ENCODE peak calls at places on chromosomes 7 and 10, in nine cellular contexts. T is cardiac muscle cell, A is heart left ventricle, P is neural progenitor cell, F is lower lobe of right lung, G is hepatocyte, Z is heart right ventricle, R is breast epithelium, Q is body of pancreas. S is an unnamed sample.

GRCh38 chr10:89342219-89342966 is 14.6 kb downstream of the IFIT3 start:
- DNase-seq in T (no peak), A (peak; percentile 47), P (no peak), F (no peak), G (no peak), Z (peak; percentile 64), R (peak; percentile 32), Q (no peak), S (peak; percentile 76)

GRCh38 chr7:101996131-101996691 is 178.8 kb downstream of the CUX1 start:
- DNase-seq in T (no peak), A (no peak), P (no peak), F (no peak), G (no peak), Z (no peak), R (no peak), Q (no peak), S (no peak)

GRCh38 chr10:127937069-127937468 is 30.2 kb downstream of the PTPRE start:
- DNase-seq in T (no peak), A (no peak), P (no peak), F (no peak), G (no peak), Z (no peak), R (no peak), Q (no peak), S (peak; percentile 45)

GRCh38 chr7:150949564-150949963 is 28.6 kb downstream of the KCNH2 start:
- DNase-seq in T (no peak), A (no peak), P (no peak), F (peak; percentile 20), G (no peak), Z (no peak), R (no peak), Q (no peak), S (no peak)

GRCh38 chr10:14772399-14772798 is 2.3 kb downstream of the FAM107B start:
- DNase-seq in T (no peak), A (no peak), P (no peak), F (no peak), G (no peak), Z (no peak), R (no peak), Q (no peak), S (no peak)

GRCh38 chr7:69598081-69598486 is at the start of gene AUTS2:
- DNase-seq in T (peak; percentile 96), A (peak; percentile 86), P (peak; percentile 97), F (peak; percentile 85), G (peak; percentile 96), Z (peak; percentile 90), R (peak; percentile 89), Q (peak; percentile 83), S (no peak)

GRCh38 chr7:47580811-47581331 is 1.0 kb downstream of the TNS3 start:
- DNase-seq in T (no peak), A (no peak), P (peak; percentile 44), F (no peak), G (no peak), Z (no peak), R (no peak), Q (no peak), S (no peak)

GRCh38 chr10:73772280-73773151 is 9.3 kb upstream of the CHCHD1 start:
- DNase-seq in T (peak; percentile 82), A (peak; percentile 87), P (peak; percentile 86), F (peak; percentile 91), G (peak; percentile 88), Z (peak; percentile 76), R (peak; percentile 73), Q (peak; percentile 86), S (peak; percentile 53)

GRCh38 chr10:132521041-132521465 is 16.5 kb upstream of the INPP5A start:
- DNase-seq in T (no peak), A (no peak), P (no peak), F (peak; percentile 36), G (no peak), Z (peak; percentile 5), R (no peak), Q (no peak), S (no peak)

GRCh38 chr7:19177269-19177668 is 32.0 kb upstream of the FERD3L start:
- DNase-seq in T (peak; percentile 2), A (no peak), P (no peak), F (no peak), G (no peak), Z (no peak), R (no peak), Q (no peak), S (peak; percentile 11)

GRCh38 chr10:65827344-65827743 is 1098.5 kb upstream of the LRRTM3 start:
- DNase-seq in T (peak; percentile 67), A (no peak), P (peak; percentile 5), F (no peak), G (no peak), Z (no peak), R (no peak), Q (no peak), S (no peak)

GRCh38 chr10:21536874-21537273 is 2.8 kb downstream of the MLLT10 start:
- DNase-seq in T (no peak), A (no peak), P (no peak), F (no peak), G (no peak), Z (no peak), R (no peak), Q (no peak), S (no peak)
- H3K4me1 ChIP-seq in T (peaks cover 13% of the 10 kb centered on the region), A (peaks cover 25% of the 10 kb centered on the region), P (peaks cover 22% of the 10 kb centered on the region), F (peaks cover 20% of the 10 kb centered on the region), G (peaks cover 17% of the 10 kb centered on the region), Z (peaks cover 30% of the 10 kb centered on the region), R (peaks cover 8% of the 10 kb centered on the region), Q (peaks cover 25% of the 10 kb centered on the region), S (peaks cover 12% of the 10 kb centered on the region)

DNA sequence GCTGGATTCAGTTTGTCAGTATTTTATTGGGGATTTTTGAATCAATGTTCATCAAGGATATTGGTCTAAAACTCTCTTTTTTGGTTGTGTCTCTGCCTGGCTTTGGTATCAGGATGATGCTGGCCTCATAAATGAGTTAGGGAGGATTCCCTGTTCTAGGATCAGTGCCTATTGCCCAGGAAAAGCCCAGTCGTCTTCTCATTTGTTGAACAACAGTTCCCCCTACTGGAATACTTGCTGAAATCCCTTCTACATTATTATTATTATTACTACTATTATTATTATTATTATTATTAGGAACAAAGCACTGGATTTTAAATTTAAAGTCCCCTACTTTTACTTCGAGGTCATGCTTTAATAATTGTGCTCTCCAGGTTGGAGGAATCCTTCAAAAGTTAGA is 528.9 kb downstream of the MAGI2 start:
- DNase-seq in T (peak; percentile 49), A (no peak), P (peak; percentile 57), F (no peak), G (peak; percentile 35), Z (no peak), R (no peak), Q (no peak), S (peak; percentile 23)
- TF ChIP-seq CTCF in T (no peak), A (peak; percentile 40), P (peak; percentile 63), F (no peak), G (peak; percentile 51), Z (peak; percentile 15), R (no peak), Q (no peak), S (peak; percentile 57)

GRCh38 chr10:79270471-79271246 is 76.6 kb upstream of the PPIF start:
- DNase-seq in T (no peak), A (no peak), P (no peak), F (peak; percentile 76), G (no peak), Z (peak; percentile 46), R (no peak), Q (no peak), S (no peak)
- H3K27ac ChIP-seq in T (peak overlapping the region; percentile 74), A (peak overlapping the region; percentile 55), P (no peak overlapping the region), F (peak overlapping the region; percentile 46), G (no peak overlapping the region), Z (no peak overlapping the region), R (peak overlapping the region; percentile 13), Q (peak overlapping the region; percentile 61), S (no peak overlapping the region)

GRCh38 chr10:84890701-84891100 is 562.3 kb downstream of the CCSER2 start:
- DNase-seq in T (no peak), A (no peak), P (no peak), F (no peak), G (no peak), Z (no peak), R (no peak), Q (no peak), S (no peak)
- H3K4me1 ChIP-seq in T (no peaks in the 10 kb centered on the region), A (no peaks in the 10 kb centered on the region), P (peaks cover 9% of the 10 kb centered on the region), F (no peaks in the 10 kb centered on the region), G (no peaks in the 10 kb centered on the region), Z (no peaks in the 10 kb centered on the region), R (no peaks in the 10 kb centered on the region), Q (no peaks in the 10 kb centered on the region), S (no peaks in the 10 kb centered on the region)

DNA sequence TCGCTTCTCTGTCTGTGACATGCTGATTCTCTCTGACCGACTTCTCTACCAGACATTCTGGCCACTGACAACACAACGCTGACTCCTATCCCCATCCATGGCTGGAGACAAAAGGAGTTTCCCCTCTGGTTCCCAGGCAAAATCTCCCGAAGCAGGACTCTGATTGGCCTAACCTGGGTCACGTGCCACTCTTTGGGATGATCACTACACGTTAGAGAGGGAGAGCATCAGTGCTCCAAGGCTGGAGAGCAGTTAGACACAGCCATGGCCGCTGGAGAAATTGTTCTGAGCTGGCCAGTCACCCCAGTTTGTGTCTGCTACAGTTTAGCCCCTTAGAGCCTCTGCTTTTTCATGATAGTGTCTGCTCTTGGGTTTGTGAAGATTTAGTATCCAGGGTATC is 38.9 kb downstream of the ADAMTS14 start:
- DNase-seq in T (no peak), A (no peak), P (no peak), F (no peak), G (no peak), Z (no peak), R (no peak), Q (no peak), S (no peak)
- TF ChIP-seq CTCF in T (no peak), A (no peak), P (no peak), F (no peak), G (no peak), Z (no peak), R (no peak), Q (no peak), S (no peak)

GRCh38 chr7:43592321-43592720 is 9.4 kb downstream of the STK17A start:
- DNase-seq in T (no peak), A (no peak), P (no peak), F (no peak), G (no peak), Z (no peak), R (no peak), Q (no peak), S (peak; percentile 46)

GRCh38 chr7:43590862-43591550 is 8.1 kb downstream of the STK17A start:
- DNase-seq in T (no peak), A (no peak), P (no peak), F (no peak), G (no peak), Z (no peak), R (no peak), Q (no peak), S (no peak)

GRCh38 chr7:43589728-43590127 is 6.8 kb downstream of the STK17A start:
- DNase-seq in T (no peak), A (no peak), P (no peak), F (no peak), G (no peak), Z (no peak), R (no peak), Q (no peak), S (no peak)

GRCh38 chr7:43593010-43593409 is 10.1 kb downstream of the STK17A start:
- DNase-seq in T (no peak), A (no peak), P (no peak), F (no peak), G (no peak), Z (no peak), R (no peak), Q (no peak), S (no peak)

GRCh38 chr7:43591551-43592180 is 8.8 kb downstream of the STK17A start:
- DNase-seq in T (no peak), A (no peak), P (no peak), F (no peak), G (no peak), Z (no peak), R (no peak), Q (no peak), S (peak; percentile 48)
- H3K27ac ChIP-seq in T (peak overlapping the region; percentile 30), A (no peak overlapping the region), P (no peak overlapping the region), F (no peak overlapping the region), G (peak overlapping the region; percentile 41), Z (no peak overlapping the region), R (no peak overlapping the region), Q (peak overlapping the region; percentile 44), S (peak overlapping the region; percentile 62)

GRCh38 chr10:122040786-122041185 is 51.8 kb downstream of the TACC2 start:
- DNase-seq in T (no peak), A (no peak), P (no peak), F (no peak), G (no peak), Z (no peak), R (no peak), Q (no peak), S (no peak)
- H3K4me1 ChIP-seq in T (peaks cover 19% of the 10 kb centered on the region), A (peaks cover 23% of the 10 kb centered on the region), P (peaks cover 28% of the 10 kb centered on the region), F (peaks cover 17% of the 10 kb centered on the region), G (peaks cover 16% of the 10 kb centered on the region), Z (peaks cover 7% of the 10 kb centered on the region), R (no peaks in the 10 kb centered on the region), Q (peaks cover 21% of the 10 kb centered on the region), S (no peaks in the 10 kb centered on the region)